ENCODE peak calls at places on chromosome 2, in five cellular contexts. W, Y, N, C and J are unnamed samples.

GRCh38 chr2:228657807-228658402 is 476.4 kb upstream of the SPHKAP start:
- DNase-seq in N (no peak), Y (no peak), C (no peak), W (no peak), J (no peak)

GRCh38 chr2:46196871-46197462 is 100.2 kb upstream of the EPAS1 start:
- DNase-seq in Y (no peak), C (no peak), N (no peak), W (no peak), J (no peak)

GRCh38 chr2:63692002-63692606 is 103.3 kb downstream of the MDH1 start:
- DNase-seq in C (no peak), W (peak), Y (no peak), N (no peak), J (peak)

GRCh38 chr2:237171396-237171795 is 85.7 kb downstream of the COPS8 start:
- DNase-seq in N (peak), W (no peak), C (no peak), Y (no peak), J (no peak)

GRCh38 chr2:170766693-170767092 is 3.5 kb upstream of the ERICH2 start:
- DNase-seq in C (no peak), Y (no peak), N (no peak), W (no peak), J (no peak)

GRCh38 chr2:33160217-33160616 is 213.5 kb downstream of the LTBP1 start:
- DNase-seq in W (no peak), Y (no peak), N (no peak), C (no peak), J (no peak)

GRCh38 chr2:202147775-202148174 is 74.7 kb downstream of the KIAA2012 start:
- DNase-seq in N (no peak), C (no peak), Y (no peak), W (no peak), J (no peak)

GRCh38 chr2:38856165-38856564 is 19.6 kb downstream of the DHX57 start:
- DNase-seq in C (no peak), Y (no peak), N (peak), W (no peak), J (no peak)

GRCh38 chr2:203453858-203454451 is 81.1 kb downstream of the RAPH1 start:
- DNase-seq in C (no peak), N (peak), Y (no peak), W (peak), J (peak)

GRCh38 chr2:8445580-8445979 is 236.3 kb upstream of the ID2 start:
- DNase-seq in N (no peak), W (no peak), C (no peak), Y (no peak), J (no peak)

GRCh38 chr2:222882484-222882928 is 21.7 kb downstream of the ACSL3 start:
- DNase-seq in N (no peak), C (no peak), Y (no peak), W (no peak), J (no peak)

GRCh38 chr2:216339456-216340279 is 32.6 kb downstream of the MARCHF4 start:
- DNase-seq in Y (no peak), W (no peak), C (no peak), N (peak), J (no peak)